ENCODE peak calls at places on chromosome 2, in six cellular contexts. Z, E, J, A, K and Q are unnamed samples.

GRCh38 chr2:24913896-24914295 is 6.1 kb downstream of the ADCY3 start:
- DNase-seq in Z (no peak), E (no peak), J (no peak), A (no peak), K (no peak), Q (no peak)

GRCh38 chr2:101124061-101124460 is 27.1 kb downstream of the TBC1D8 start:
- DNase-seq in Z (peak; percentile 66), E (no peak), J (no peak), A (peak; percentile 19), K (no peak), Q (peak; percentile 13)

GRCh38 chr2:200122683-200123082 is 167.3 kb downstream of the MAIP1 start:
- DNase-seq in Z (no peak), E (no peak), J (no peak), A (no peak), K (no peak), Q (no peak)

GRCh38 chr2:35538796-35539195 is 816.8 kb upstream of the CRIM1 start:
- DNase-seq in Z (peak; percentile 51), E (no peak), J (no peak), A (peak; percentile 35), K (no peak), Q (no peak)

GRCh38 chr2:181104512-181105121 is 124.2 kb downstream of the UBE2E3 start:
- DNase-seq in Z (peak; percentile 75), E (no peak), J (no peak), A (peak; percentile 48), K (no peak), Q (peak; percentile 72)

GRCh38 chr2:111898703-111899514 is 502 bp downstream of the MERTK start:
- DNase-seq in Z (no peak), E (peak; percentile 37), J (no peak), A (no peak), K (no peak), Q (no peak)

GRCh38 chr2:13560322-13560721 is 843.6 kb downstream of the TRIB2 start:
- DNase-seq in Z (no peak), E (no peak), J (no peak), A (no peak), K (no peak), Q (no peak)

GRCh38 chr2:238187618-238188548 is 15.6 kb downstream of the ILKAP start:
- DNase-seq in Z (no peak), E (no peak), J (no peak), A (no peak), K (no peak), Q (no peak)

GRCh38 chr2:221750317-221750716 is 178.2 kb upstream of the EPHA4 start:
- DNase-seq in Z (peak; percentile 10), E (no peak), J (no peak), A (no peak), K (no peak), Q (no peak)

GRCh38 chr2:69237070-69237670 is 149.9 kb downstream of the GFPT1 start:
- DNase-seq in Z (no peak), E (no peak), J (no peak), A (no peak), K (no peak), Q (no peak)

GRCh38 chr2:66481100-66481549 is 46.2 kb downstream of the MEIS1 start:
- DNase-seq in Z (peak; percentile 7), E (no peak), J (no peak), A (no peak), K (no peak), Q (peak; percentile 86)

GRCh38 chr2:133053541-133053940 is 383.5 kb upstream of the LYPD1 start:
- DNase-seq in Z (no peak), E (no peak), J (no peak), A (no peak), K (no peak), Q (no peak)

GRCh38 chr2:127085260-127085666 is 21.7 kb downstream of the BIN1 start:
- DNase-seq in Z (no peak), E (no peak), J (no peak), A (peak; percentile 30), K (no peak), Q (peak; percentile 25)

GRCh38 chr2:152042636-152043615 is 55.9 kb downstream of the CACNB4 start:
- DNase-seq in Z (no peak), E (no peak), J (peak; percentile 78), A (no peak), K (no peak), Q (no peak)

GRCh38 chr2:45045706-45046105 is 36.5 kb upstream of the SIX2 start:
- DNase-seq in Z (no peak), E (no peak), J (no peak), A (no peak), K (no peak), Q (no peak)

GRCh38 chr2:17334300-17334699 is 183.9 kb downstream of the RAD51AP2 start:
- DNase-seq in Z (no peak), E (no peak), J (no peak), A (no peak), K (no peak), Q (no peak)

GRCh38 chr2:172937884-172938712 is 137.5 kb upstream of the MAP3K20 start:
- DNase-seq in Z (no peak), E (no peak), J (no peak), A (no peak), K (no peak), Q (no peak)